ENCODE peak calls at places on chromosomes 6 and 20, in four cellular contexts. F, A, L and D are unnamed samples.
A peak's percentile ranks its signal among the peaks of the same experiment; 100 is the strongest.

GRCh38 chr6:36625161-36625919 is 31.2 kb downstream of the SRSF3 start:
- DNase-seq in L (peak; percentile 44), F (no peak), A (peak; percentile 36), D (no peak)

GRCh38 chr20:10047427-10047826 is 12.6 kb downstream of the ANKEF1 start:
- DNase-seq in L (peak; percentile 16), F (no peak), A (no peak), D (no peak)

GRCh38 chr6:90217621-90218496 is 78.8 kb downstream of the BACH2 start:
- DNase-seq in L (peak; percentile 74), A (peak; percentile 75), F (no peak), D (peak; percentile 76)

GRCh38 chr20:34220581-34220980 is 20.6 kb upstream of the ASIP start:
- DNase-seq in L (peak; percentile 56), A (peak; percentile 77), F (peak; percentile 63), D (no peak)

GRCh38 chr6:82076855-82077254 is 170.7 kb downstream of the IBTK start:
- DNase-seq in F (no peak), L (peak; percentile 32), A (no peak), D (no peak)

GRCh38 chr6:28597217-28597835 is 71.6 kb downstream of the GPX5 start:
- DNase-seq in A (peak; percentile 65), F (peak; percentile 44), L (peak; percentile 53), D (no peak)

GRCh38 chr6:80523029-80523428 is 416.6 kb downstream of the BCKDHB start:
- DNase-seq in L (no peak), A (no peak), F (no peak), D (no peak)

GRCh38 chr6:3205913-3206312 is 21.5 kb downstream of the TUBB2B start:
- DNase-seq in A (peak; percentile 99), L (peak; percentile 93), F (no peak), D (no peak)

GRCh38 chr6:150865406-150866146 is at the start of gene MTHFD1L:
- DNase-seq in F (no peak), L (peak; percentile 97), A (peak; percentile 89), D (peak; percentile 72)

GRCh38 chr6:70520575-70520974 is 46.2 kb upstream of the SDHAF4 start:
- DNase-seq in F (no peak), L (peak; percentile 9), A (peak; percentile 7), D (no peak)

GRCh38 chr6:109103942-109104341 is 8.6 kb downstream of the CEP57L1 start:
- DNase-seq in F (no peak), L (no peak), A (no peak), D (no peak)

GRCh38 chr6:14074723-14075503 is 42.7 kb upstream of the CD83 start:
- DNase-seq in F (no peak), A (peak; percentile 66), L (peak; percentile 67), D (no peak)

GRCh38 chr6:13810688-13811446 is 3.5 kb downstream of the MCUR1 start:
- DNase-seq in L (peak; percentile 24), A (no peak), F (no peak), D (no peak)

GRCh38 chr6:137724495-137725211 is 142.4 kb upstream of the TNFAIP3 start:
- DNase-seq in A (no peak), L (no peak), F (no peak), D (peak; percentile 54)

GRCh38 chr6:3260772-3261517 is 2.2 kb downstream of the PSMG4 start:
- DNase-seq in F (no peak), L (no peak), A (peak; percentile 14), D (no peak)

GRCh38 chr6:4549556-4550226 is 226.5 kb upstream of the CDYL start:
- DNase-seq in A (no peak), F (no peak), L (no peak), D (no peak)

GRCh38 chr20:46627251-46627650 is 24.0 kb downstream of the SLC13A3 start:
- DNase-seq in F (no peak), L (no peak), A (no peak), D (no peak)

GRCh38 chr6:136031982-136032381 is 180.5 kb downstream of the PDE7B start:
- DNase-seq in A (peak; percentile 76), L (peak; percentile 72), F (no peak), D (no peak)

GRCh38 chr6:7042056-7042653 is 65.6 kb upstream of the RREB1 start:
- DNase-seq in L (no peak), A (peak; percentile 41), F (no peak), D (peak; percentile 55)

GRCh38 chr6:165096868-165097267 is 212.5 kb downstream of the C6orf118 start:
- DNase-seq in L (no peak), A (no peak), F (no peak), D (no peak)

GRCh38 chr6:108744996-108745395 is 103.2 kb upstream of the ARMC2 start:
- DNase-seq in F (no peak), A (no peak), L (no peak), D (no peak)

GRCh38 chr6:41336824-41337223 is 1.4 kb downstream of the NCR2 start:
- DNase-seq in F (no peak), A (no peak), L (no peak), D (no peak)

GRCh38 chr6:20211037-20211940 is 980 bp downstream of the MBOAT1 start:
- DNase-seq in L (peak; percentile 54), F (no peak), A (peak; percentile 28), D (no peak)